ENCODE peak calls at places on chromosome 11, in nine cellular contexts. T is foreskin fibroblast; Z is cardiac fibroblast; P is dorsolateral prefrontal cortex; F is effector memory CD4-positive, alpha-beta T cell; J is CD8-positive, alpha-beta memory T cell; W is adrenal gland; H is A549; K is HCT116. I is an unnamed sample.

GRCh38 chr11:67615455-67616430 is 9.0 kb downstream of the NDUFV1 start:
- DNase-seq in T (no peak), Z (peak), P (no peak), F (no peak), J (peak), W (no peak), H (peak), K (peak), I (peak)

GRCh38 chr11:107549253-107549953 is 16.1 kb downstream of the ALKBH8 start:
- DNase-seq in T (peak), Z (peak), P (no peak), F (no peak), J (peak), W (no peak), H (peak), K (no peak), I (peak)

GRCh38 chr11:57890521-57890920 is 128.9 kb downstream of the CTNND1 start:
- DNase-seq in T (no peak), Z (no peak), P (no peak), F (no peak), J (no peak), W (no peak), H (no peak), K (no peak), I (no peak)

GRCh38 chr11:65596520-65596919 is 920 bp upstream of the KCNK7 start:
- DNase-seq in T (no peak), Z (no peak), P (no peak), F (no peak), J (no peak), W (no peak), H (no peak), K (no peak), I (no peak)

GRCh38 chr11:85941380-85941973 is 86.3 kb downstream of the CCDC83 start:
- DNase-seq in T (peak), Z (peak), P (peak), F (no peak), J (no peak), W (peak), H (peak), K (no peak), I (peak)

GRCh38 chr11:76601272-76601671 is 69.3 kb downstream of the LRRC32 start:
- DNase-seq in T (no peak), Z (no peak), P (peak), F (no peak), J (no peak), W (peak), H (no peak), K (no peak), I (no peak)

GRCh38 chr11:79052539-79052938 is 388.3 kb downstream of the TENM4 start:
- DNase-seq in T (no peak), Z (no peak), P (no peak), F (no peak), J (no peak), W (no peak), H (no peak), K (no peak), I (no peak)

GRCh38 chr11:83649468-83649915 is 363.3 kb upstream of the CCDC90B start:
- DNase-seq in T (no peak), Z (no peak), P (no peak), F (no peak), J (no peak), W (no peak), H (no peak), K (no peak), I (no peak)

GRCh38 chr11:83044958-83045712 is 26.6 kb downstream of the RAB30 start:
- DNase-seq in T (peak), Z (peak), P (no peak), F (no peak), J (no peak), W (no peak), H (peak), K (no peak), I (peak)

GRCh38 chr11:118856314-118856713 is 27.4 kb upstream of the CXCR5 start:
- DNase-seq in T (no peak), Z (no peak), P (no peak), F (no peak), J (no peak), W (no peak), H (no peak), K (no peak), I (no peak)

GRCh38 chr11:68040121-68040956 is 1.5 kb downstream of the TCIRG1 start:
- DNase-seq in T (peak), Z (peak), P (no peak), F (no peak), J (peak), W (peak), H (peak), K (no peak), I (peak)

GRCh38 chr11:93117578-93117964 is 80.2 kb downstream of the SLC36A4 start:
- DNase-seq in T (no peak), Z (no peak), P (no peak), F (no peak), J (no peak), W (no peak), H (no peak), K (no peak), I (no peak)

GRCh38 chr11:1839924-1840779 is 1.4 kb downstream of the TNNI2 start:
- DNase-seq in T (no peak), Z (no peak), P (no peak), F (no peak), J (no peak), W (peak), H (no peak), K (no peak), I (no peak)

GRCh38 chr11:68667511-68668253 is 16.7 kb upstream of the GAL start:
- DNase-seq in T (no peak), Z (no peak), P (no peak), F (no peak), J (no peak), W (no peak), H (no peak), K (no peak), I (no peak)

GRCh38 chr11:16780146-16780545 is 41.7 kb downstream of the C11orf58 start:
- DNase-seq in T (no peak), Z (no peak), P (no peak), F (no peak), J (no peak), W (no peak), H (no peak), K (no peak), I (no peak)

GRCh38 chr11:115672999-115673411 is 168.8 kb upstream of the CADM1 start:
- DNase-seq in T (peak), Z (no peak), P (peak), F (no peak), J (no peak), W (peak), H (no peak), K (no peak), I (no peak)

GRCh38 chr11:13384837-13385417 is 78.1 kb downstream of the BTBD10 start:
- DNase-seq in T (peak), Z (peak), P (peak), F (no peak), J (no peak), W (peak), H (peak), K (peak), I (peak)

GRCh38 chr11:88535916-88536547 is 198.5 kb upstream of the CTSC start:
- DNase-seq in T (peak), Z (peak), P (no peak), F (no peak), J (no peak), W (no peak), H (peak), K (peak), I (peak)

GRCh38 chr11:60469723-60470122 is 14.1 kb downstream of the MS4A1 start:
- DNase-seq in T (no peak), Z (no peak), P (no peak), F (no peak), J (no peak), W (no peak), H (no peak), K (no peak), I (no peak)

GRCh38 chr11:103907548-103908455 is 128.6 kb upstream of the DDI1 start:
- DNase-seq in T (peak), Z (peak), P (no peak), F (no peak), J (no peak), W (no peak), H (no peak), K (no peak), I (no peak)

GRCh38 chr11:102046841-102047240 is 396 bp upstream of the CFAP300 start:
- DNase-seq in T (no peak), Z (no peak), P (no peak), F (no peak), J (no peak), W (no peak), H (no peak), K (no peak), I (no peak)

GRCh38 chr11:102050927-102051575 is 3.8 kb downstream of the CFAP300 start:
- DNase-seq in T (no peak), Z (no peak), P (no peak), F (no peak), J (no peak), W (no peak), H (no peak), K (no peak), I (no peak)

DNA sequence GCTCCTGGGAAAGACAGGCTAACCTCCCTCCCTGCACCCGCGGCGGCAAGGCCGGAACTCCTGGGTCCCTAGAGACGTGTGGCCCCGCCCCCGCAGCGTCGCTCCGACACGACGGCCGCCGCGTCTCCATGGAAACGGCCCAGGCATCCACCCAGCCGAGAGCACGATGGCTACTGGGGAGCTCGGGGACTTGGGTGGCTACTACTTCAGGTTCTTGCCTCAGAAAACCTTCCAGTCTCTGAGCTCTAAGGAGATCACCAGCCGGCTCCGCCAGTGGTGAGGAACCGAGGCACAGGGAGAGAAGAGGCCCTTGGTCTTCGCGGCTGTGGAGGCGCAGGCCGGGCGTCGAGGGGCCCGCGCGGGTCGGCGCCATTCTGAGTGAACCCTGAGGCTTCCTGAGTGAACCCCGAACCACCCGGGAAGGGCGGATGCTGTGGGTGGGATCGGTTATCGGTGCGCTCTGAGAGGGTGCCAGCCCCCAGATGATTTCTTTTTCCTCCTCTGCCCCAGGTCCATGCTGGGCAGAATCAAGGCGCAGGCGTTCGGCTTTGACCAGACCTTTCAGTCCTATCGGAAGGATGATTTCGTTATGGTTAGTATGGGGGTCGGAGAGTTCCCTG is at the start of gene CFAP300:
- DNase-seq in T (peak), Z (peak), P (peak), F (no peak), J (peak), W (peak), H (peak), K (no peak), I (peak)
- H3K4me3 ChIP-seq in T (peak), Z (peak), P (peak), F (peak), J (no peak), W (peak), H (peak), K (no peak), I (peak)

GRCh38 chr11:72643547-72643946 is 30.7 kb downstream of the PDE2A start:
- DNase-seq in T (peak), Z (peak), P (peak), F (no peak), J (no peak), W (peak), H (peak), K (peak), I (no peak)

GRCh38 chr11:72639475-72640375 is 34.5 kb downstream of the PDE2A start:
- DNase-seq in T (no peak), Z (no peak), P (no peak), F (no peak), J (no peak), W (peak), H (no peak), K (no peak), I (no peak)

GRCh38 chr11:72641900-72642814 is 32.1 kb downstream of the PDE2A start:
- DNase-seq in T (no peak), Z (no peak), P (no peak), F (no peak), J (peak), W (peak), H (peak), K (no peak), I (peak)

GRCh38 chr11:72642815-72643511 is 31.3 kb downstream of the PDE2A start:
- DNase-seq in T (peak), Z (peak), P (no peak), F (peak), J (peak), W (peak), H (peak), K (peak), I (peak)

GRCh38 chr11:72641522-72641899 is 32.7 kb downstream of the PDE2A start:
- DNase-seq in T (no peak), Z (no peak), P (no peak), F (no peak), J (no peak), W (no peak), H (no peak), K (no peak), I (no peak)
- H3K4me3 ChIP-seq in T (no peak), Z (no peak), P (peak), F (no peak), J (no peak), W (peak), H (peak), K (peak), I (no peak)

GRCh38 chr11:69915151-69915500 is 95.9 kb upstream of the FGF3 start:
- DNase-seq in T (peak), Z (peak), P (no peak), F (no peak), J (no peak), W (no peak), H (peak), K (no peak), I (no peak)

GRCh38 chr11:69916806-69917387 is 97.7 kb upstream of the FGF3 start:
- DNase-seq in T (no peak), Z (no peak), P (no peak), F (no peak), J (no peak), W (peak), H (no peak), K (no peak), I (no peak)

GRCh38 chr11:69917529-69917928 is 98.3 kb upstream of the FGF3 start:
- DNase-seq in T (no peak), Z (no peak), P (no peak), F (no peak), J (no peak), W (no peak), H (no peak), K (no peak), I (no peak)

GRCh38 chr11:69914286-69915150 is 95.3 kb upstream of the FGF3 start:
- DNase-seq in T (no peak), Z (no peak), P (no peak), F (no peak), J (no peak), W (peak), H (no peak), K (no peak), I (no peak)

DNA sequence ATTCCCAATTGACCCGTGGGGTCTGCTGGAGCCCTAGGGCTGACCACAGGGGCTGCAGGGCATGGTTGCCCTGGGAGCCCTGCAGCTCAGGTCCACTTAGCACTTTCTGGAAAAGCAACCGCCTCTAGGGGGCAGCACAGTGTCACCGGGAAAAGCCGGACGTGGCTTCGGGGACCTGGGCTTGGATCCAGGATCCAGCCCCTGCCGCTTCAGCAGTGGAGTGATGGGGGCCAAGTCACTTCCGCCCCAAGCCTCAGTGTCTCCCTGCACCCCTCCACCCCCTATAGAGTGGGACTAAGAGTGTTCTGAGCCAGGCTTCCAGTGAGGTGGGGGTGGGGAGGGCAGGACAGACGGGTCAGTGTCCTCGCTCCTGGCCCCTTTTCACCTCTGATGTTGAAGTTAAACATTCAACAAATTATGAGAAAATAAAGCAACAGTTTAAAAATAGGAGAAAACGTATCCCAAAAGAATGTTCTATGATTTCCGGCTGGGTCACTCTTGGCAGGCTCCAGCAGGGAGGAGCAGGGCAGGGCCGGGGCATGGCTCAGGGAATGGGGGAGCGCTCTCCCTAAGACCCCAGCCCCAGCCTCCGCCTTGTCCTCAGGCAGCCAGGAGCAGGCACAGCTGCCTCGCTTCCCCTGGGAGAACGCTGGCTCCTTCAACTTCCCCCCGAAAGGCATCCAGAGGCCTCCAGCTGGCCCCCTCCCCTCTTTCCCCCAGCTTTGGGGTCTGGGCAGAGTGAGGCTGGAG is 96.5 kb upstream of the FGF3 start:
- DNase-seq in T (peak), Z (peak), P (peak), F (no peak), J (no peak), W (peak), H (peak), K (peak), I (peak)
- H3K4me3 ChIP-seq in T (peak), Z (no peak), P (no peak), F (no peak), J (no peak), W (no peak), H (no peak), K (peak), I (no peak)

GRCh38 chr11:9089636-9090035 is 1.8 kb downstream of the SCUBE2 start:
- DNase-seq in T (no peak), Z (no peak), P (no peak), F (no peak), J (no peak), W (no peak), H (no peak), K (no peak), I (no peak)

GRCh38 chr11:9091044-9091936 is at the start of gene SCUBE2:
- DNase-seq in T (no peak), Z (no peak), P (no peak), F (no peak), J (no peak), W (no peak), H (no peak), K (no peak), I (peak)

GRCh38 chr11:9092085-9092484 is 686 bp upstream of the SCUBE2 start:
- DNase-seq in T (no peak), Z (no peak), P (no peak), F (no peak), J (no peak), W (no peak), H (no peak), K (no peak), I (no peak)

GRCh38 chr11:9089061-9089460 is 2.3 kb downstream of the SCUBE2 start:
- DNase-seq in T (no peak), Z (no peak), P (no peak), F (no peak), J (no peak), W (no peak), H (no peak), K (no peak), I (no peak)

DNA sequence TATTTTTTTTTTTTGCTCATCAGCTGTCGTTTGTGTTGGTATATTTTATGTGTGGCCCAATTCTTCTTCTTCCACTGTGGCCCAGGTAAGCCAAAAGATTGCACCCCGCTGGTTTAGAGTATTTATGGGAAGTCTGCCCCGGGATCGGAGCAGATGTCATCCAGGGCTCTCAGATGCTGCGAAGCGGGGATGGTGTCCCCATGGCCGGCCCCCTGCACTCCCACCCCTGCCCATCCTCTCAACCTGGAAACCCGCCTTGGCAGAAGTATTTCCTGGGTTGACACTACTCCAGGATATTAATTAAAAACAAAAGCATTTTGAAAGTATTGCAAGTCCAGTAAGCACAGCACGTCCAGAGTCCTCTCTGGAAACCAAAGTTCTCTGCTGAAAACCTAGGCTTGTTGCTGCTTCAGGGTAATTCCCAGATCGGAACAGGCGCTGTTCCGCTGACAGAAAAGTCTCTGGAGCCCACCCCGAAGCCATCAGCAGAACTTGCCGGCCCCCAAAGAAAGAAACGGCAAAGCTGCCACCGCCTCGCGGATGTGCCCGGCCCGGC is 833 bp downstream of the SCUBE2 start:
- DNase-seq in T (no peak), Z (no peak), P (no peak), F (no peak), J (no peak), W (no peak), H (no peak), K (no peak), I (peak)
- H3K4me3 ChIP-seq in T (peak), Z (peak), P (peak), F (peak), J (no peak), W (peak), H (peak), K (no peak), I (peak)

I was measured in cardiac muscle cell.